ENCODE peak calls at places on chromosome 4, in four cellular contexts. One of them, this sample, is unnamed.
A peak's percentile ranks its signal among the peaks of the same experiment; 100 is the strongest.

GRCh38 chr4:76687730-76688441 is 210.1 kb downstream of the SOWAHB start:
- DNase-seq in H9: no peak
- DNase-seq in IMR-90: no peak
- DNase-seq in H1: no peak
- DNase-seq in this sample: peak; percentile 82

GRCh38 chr4:154854362-154854761 is 73.3 kb downstream of the RBM46 start:
- DNase-seq in H9: no peak
- DNase-seq in IMR-90: peak; percentile 4
- DNase-seq in H1: no peak
- DNase-seq in this sample: peak; percentile 54

GRCh38 chr4:24845132-24845531 is 49.8 kb downstream of the SOD3 start:
- DNase-seq in H9: no peak
- DNase-seq in IMR-90: no peak
- DNase-seq in H1: no peak
- DNase-seq in this sample: no peak

GRCh38 chr4:128974203-128974602 is 119.1 kb downstream of the SCLT1 start:
- DNase-seq in H9: no peak
- DNase-seq in IMR-90: peak; percentile 25
- DNase-seq in H1: no peak
- DNase-seq in this sample: no peak

GRCh38 chr4:77028241-77028640 is 47.5 kb downstream of the CCNI start:
- DNase-seq in H9: no peak
- DNase-seq in IMR-90: no peak
- DNase-seq in H1: no peak
- DNase-seq in this sample: no peak

GRCh38 chr4:31069151-31069550 is 349.0 kb downstream of the PCDH7 start:
- DNase-seq in H9: no peak
- DNase-seq in IMR-90: no peak
- DNase-seq in H1: no peak
- DNase-seq in this sample: no peak

GRCh38 chr4:122003335-122003734 is 51.5 kb upstream of the TRPC3 start:
- DNase-seq in H9: peak; percentile 82
- DNase-seq in IMR-90: no peak
- DNase-seq in H1: peak; percentile 67
- DNase-seq in this sample: peak; percentile 86

GRCh38 chr4:138510053-138510452 is 267.9 kb upstream of the SLC7A11 start:
- DNase-seq in H9: no peak
- DNase-seq in IMR-90: peak; percentile 70
- DNase-seq in H1: no peak
- DNase-seq in this sample: no peak

GRCh38 chr4:152281211-152281610 is 254.7 kb downstream of the FBXW7 start:
- DNase-seq in H9: no peak
- DNase-seq in IMR-90: no peak
- DNase-seq in H1: no peak
- DNase-seq in this sample: no peak

GRCh38 chr4:69576251-69576877 is 63.1 kb downstream of the UGT2A2 start:
- DNase-seq in H9: no peak
- DNase-seq in IMR-90: no peak
- DNase-seq in H1: no peak
- DNase-seq in this sample: no peak

GRCh38 chr4:6449746-6450369 is 22.6 kb downstream of the PPP2R2C start:
- DNase-seq in H9: no peak
- DNase-seq in IMR-90: no peak
- DNase-seq in H1: no peak
- DNase-seq in this sample: no peak

GRCh38 chr4:146049802-146050201 is 111.2 kb upstream of the ZNF827 start:
- DNase-seq in H9: no peak
- DNase-seq in IMR-90: no peak
- DNase-seq in H1: no peak
- DNase-seq in this sample: no peak

GRCh38 chr4:93828830-93829530 is 427 bp downstream of the ATOH1 start:
- DNase-seq in H9: peak; percentile 73
- DNase-seq in IMR-90: no peak
- DNase-seq in H1: peak; percentile 84
- DNase-seq in this sample: peak; percentile 44

GRCh38 chr4:127622923-127623754 is 9.6 kb upstream of the INTU start:
- DNase-seq in H9: peak; percentile 86
- DNase-seq in IMR-90: peak; percentile 33
- DNase-seq in H1: peak; percentile 83
- DNase-seq in this sample: peak; percentile 83

GRCh38 chr4:37982736-37983135 is 22.5 kb downstream of the PTTG2 start:
- DNase-seq in H9: no peak
- DNase-seq in IMR-90: no peak
- DNase-seq in H1: no peak
- DNase-seq in this sample: no peak

GRCh38 chr4:169305651-169306050 is 34.9 kb upstream of the SH3RF1 start:
- DNase-seq in H9: no peak
- DNase-seq in IMR-90: peak; percentile 10
- DNase-seq in H1: no peak
- DNase-seq in this sample: no peak

GRCh38 chr4:10958226-10958856 is 273.8 kb upstream of the CLNK start:
- DNase-seq in H9: no peak
- DNase-seq in IMR-90: no peak
- DNase-seq in H1: no peak
- DNase-seq in this sample: peak; percentile 78

GRCh38 chr4:1550122-1551070 is 133.7 kb downstream of the FAM53A start:
- DNase-seq in H9: no peak
- DNase-seq in IMR-90: no peak
- DNase-seq in H1: no peak
- DNase-seq in this sample: no peak

GRCh38 chr4:29861307-29861706 is 858.9 kb upstream of the PCDH7 start:
- DNase-seq in H9: no peak
- DNase-seq in IMR-90: no peak
- DNase-seq in H1: no peak
- DNase-seq in this sample: peak; percentile 36

GRCh38 chr4:95363966-95364365 is 184.8 kb downstream of the UNC5C start:
- DNase-seq in H9: no peak
- DNase-seq in IMR-90: no peak
- DNase-seq in H1: no peak
- DNase-seq in this sample: no peak

GRCh38 chr4:213971-214370 is 89.7 kb downstream of the ZNF718 start:
- DNase-seq in H9: no peak
- DNase-seq in IMR-90: no peak
- DNase-seq in H1: no peak
- DNase-seq in this sample: peak; percentile 13

GRCh38 chr4:120130786-120131185 is 64.1 kb upstream of the MAD2L1 start:
- DNase-seq in H9: no peak
- DNase-seq in IMR-90: no peak
- DNase-seq in H1: no peak
- DNase-seq in this sample: no peak

GRCh38 chr4:48910511-48910910 is 3.9 kb upstream of the OCIAD2 start:
- DNase-seq in H9: no peak
- DNase-seq in IMR-90: no peak
- DNase-seq in H1: no peak
- DNase-seq in this sample: no peak

GRCh38 chr4:40838742-40839141 is 89.0 kb downstream of the NSUN7 start:
- DNase-seq in H9: no peak
- DNase-seq in IMR-90: peak; percentile 6
- DNase-seq in H1: no peak
- DNase-seq in this sample: peak; percentile 50

GRCh38 chr4:33709247-33709646 is 2535.1 kb downstream of the ARAP2 start:
- DNase-seq in H9: no peak
- DNase-seq in IMR-90: peak; percentile 16
- DNase-seq in H1: no peak
- DNase-seq in this sample: no peak

GRCh38 chr4:120897981-120898719 is 24.4 kb downstream of the PRDM5 start:
- DNase-seq in H9: no peak
- DNase-seq in IMR-90: no peak
- DNase-seq in H1: no peak
- DNase-seq in this sample: no peak

GRCh38 chr4:143207555-143207954 is 22.8 kb downstream of the USP38 start:
- DNase-seq in H9: no peak
- DNase-seq in IMR-90: peak; percentile 50
- DNase-seq in H1: no peak
- DNase-seq in this sample: peak; percentile 17

GRCh38 chr4:93261207-93261606 is 567.3 kb upstream of the ATOH1 start:
- DNase-seq in H9: no peak
- DNase-seq in IMR-90: no peak
- DNase-seq in H1: no peak
- DNase-seq in this sample: no peak

GRCh38 chr4:85543832-85544231 is 68.9 kb downstream of the ARHGAP24 start:
- DNase-seq in H9: no peak
- DNase-seq in IMR-90: peak; percentile 1
- DNase-seq in H1: no peak
- DNase-seq in this sample: peak; percentile 84

GRCh38 chr4:51894246-51894645 is 51.3 kb downstream of the DCUN1D4 start:
- DNase-seq in H9: no peak
- DNase-seq in IMR-90: peak; percentile 35
- DNase-seq in H1: no peak
- DNase-seq in this sample: no peak

GRCh38 chr4:40283968-40284367 is 51.2 kb upstream of the CHRNA9 start:
- DNase-seq in H9: no peak
- DNase-seq in IMR-90: no peak
- DNase-seq in H1: no peak
- DNase-seq in this sample: peak; percentile 66

GRCh38 chr4:187499961-187500360 is 495.6 kb upstream of the ZFP42 start:
- DNase-seq in H9: no peak
- DNase-seq in IMR-90: no peak
- DNase-seq in H1: no peak
- DNase-seq in this sample: no peak

GRCh38 chr4:187501731-187502130 is 493.8 kb upstream of the ZFP42 start:
- DNase-seq in H9: no peak
- DNase-seq in IMR-90: no peak
- DNase-seq in H1: no peak
- DNase-seq in this sample: no peak

GRCh38 chr4:187504974-187505797 is 490.4 kb upstream of the ZFP42 start:
- DNase-seq in H9: peak; percentile 56
- DNase-seq in IMR-90: no peak
- DNase-seq in H1: peak; percentile 45
- DNase-seq in this sample: no peak
- H3K56ac ChIP-seq in H9: no peak overlapping the region
- H3K56ac ChIP-seq in IMR-90: no peak overlapping the region
- H3K56ac ChIP-seq in H1: no peak overlapping the region
- H3K56ac ChIP-seq in this sample: no peak overlapping the region

DNA sequence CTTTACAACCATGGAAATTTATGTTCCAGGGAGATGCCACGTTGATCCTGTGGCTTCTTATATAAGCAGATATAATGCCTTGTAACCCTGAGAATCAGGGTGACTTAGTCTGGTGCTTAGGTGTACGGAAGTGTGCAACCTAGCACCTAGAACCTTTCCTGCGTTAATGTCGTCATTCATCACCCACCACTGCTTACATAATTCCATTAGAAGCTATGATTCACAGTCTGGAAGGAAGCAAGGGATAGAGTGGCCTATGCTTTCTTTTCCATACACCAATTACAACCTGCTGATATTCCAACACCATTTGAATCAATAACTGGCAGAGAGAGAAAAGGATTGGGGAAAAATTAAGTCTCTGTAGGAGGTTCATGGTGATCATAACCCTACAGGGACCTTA is 17.3 kb upstream of the CXCL8 start:
- DNase-seq in H9: no peak
- DNase-seq in IMR-90: no peak
- DNase-seq in H1: no peak
- DNase-seq in this sample: no peak
- H3K4me1 ChIP-seq in H9: no peaks in the 10 kb centered on the region
- H3K4me1 ChIP-seq in IMR-90: peaks cover 6% of the 10 kb centered on the region
- H3K4me1 ChIP-seq in H1: peaks cover 2% of the 10 kb centered on the region
- H3K4me1 ChIP-seq in this sample: no peaks in the 10 kb centered on the region

GRCh38 chr4:186092296-186092695 is 12.2 kb upstream of the FAM149A start:
- DNase-seq in H9: no peak
- DNase-seq in IMR-90: no peak
- DNase-seq in H1: no peak
- DNase-seq in this sample: no peak

GRCh38 chr4:186097386-186097785 is 7.1 kb upstream of the FAM149A start:
- DNase-seq in H9: no peak
- DNase-seq in IMR-90: no peak
- DNase-seq in H1: no peak
- DNase-seq in this sample: no peak

GRCh38 chr4:186096681-186097080 is 7.8 kb upstream of the FAM149A start:
- DNase-seq in H9: no peak
- DNase-seq in IMR-90: no peak
- DNase-seq in H1: no peak
- DNase-seq in this sample: no peak

DNA sequence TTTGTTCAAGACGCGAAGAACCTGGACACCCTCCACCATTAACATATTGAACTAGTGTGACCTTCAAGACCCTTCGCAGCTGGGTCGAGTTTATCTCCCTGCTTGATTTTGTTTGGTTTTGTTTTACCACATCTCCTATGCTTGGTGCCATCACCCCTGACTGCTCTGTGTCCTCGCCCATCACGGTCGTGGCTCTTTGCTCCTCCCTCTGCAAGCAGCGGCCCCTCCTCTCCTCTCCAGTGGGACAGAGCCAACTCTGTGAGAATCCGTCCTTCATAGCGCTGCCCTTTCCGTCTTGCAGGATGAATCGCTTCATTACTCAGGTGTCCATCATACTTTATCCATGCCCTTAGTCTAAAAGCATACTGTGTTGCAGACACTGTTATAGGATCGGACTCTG is 9.1 kb upstream of the FAM149A start:
- DNase-seq in H9: no peak
- DNase-seq in IMR-90: no peak
- DNase-seq in H1: no peak
- DNase-seq in this sample: no peak
- H3K56ac ChIP-seq in H9: no peak overlapping the region
- H3K56ac ChIP-seq in IMR-90: no peak overlapping the region
- H3K56ac ChIP-seq in H1: no peak overlapping the region
- H3K56ac ChIP-seq in this sample: no peak overlapping the region

GRCh38 chr4:109441858-109442480 is 8.4 kb downstream of the SEC24B start:
- DNase-seq in H9: no peak
- DNase-seq in IMR-90: peak; percentile 19
- DNase-seq in H1: no peak
- DNase-seq in this sample: no peak
- H3K4me1 ChIP-seq in H9: no peaks in the 10 kb centered on the region
- H3K4me1 ChIP-seq in IMR-90: peaks cover 7% of the 10 kb centered on the region
- H3K4me1 ChIP-seq in H1: no peaks in the 10 kb centered on the region
- H3K4me1 ChIP-seq in this sample: peaks cover under 1% of the 10 kb centered on the region

DNA sequence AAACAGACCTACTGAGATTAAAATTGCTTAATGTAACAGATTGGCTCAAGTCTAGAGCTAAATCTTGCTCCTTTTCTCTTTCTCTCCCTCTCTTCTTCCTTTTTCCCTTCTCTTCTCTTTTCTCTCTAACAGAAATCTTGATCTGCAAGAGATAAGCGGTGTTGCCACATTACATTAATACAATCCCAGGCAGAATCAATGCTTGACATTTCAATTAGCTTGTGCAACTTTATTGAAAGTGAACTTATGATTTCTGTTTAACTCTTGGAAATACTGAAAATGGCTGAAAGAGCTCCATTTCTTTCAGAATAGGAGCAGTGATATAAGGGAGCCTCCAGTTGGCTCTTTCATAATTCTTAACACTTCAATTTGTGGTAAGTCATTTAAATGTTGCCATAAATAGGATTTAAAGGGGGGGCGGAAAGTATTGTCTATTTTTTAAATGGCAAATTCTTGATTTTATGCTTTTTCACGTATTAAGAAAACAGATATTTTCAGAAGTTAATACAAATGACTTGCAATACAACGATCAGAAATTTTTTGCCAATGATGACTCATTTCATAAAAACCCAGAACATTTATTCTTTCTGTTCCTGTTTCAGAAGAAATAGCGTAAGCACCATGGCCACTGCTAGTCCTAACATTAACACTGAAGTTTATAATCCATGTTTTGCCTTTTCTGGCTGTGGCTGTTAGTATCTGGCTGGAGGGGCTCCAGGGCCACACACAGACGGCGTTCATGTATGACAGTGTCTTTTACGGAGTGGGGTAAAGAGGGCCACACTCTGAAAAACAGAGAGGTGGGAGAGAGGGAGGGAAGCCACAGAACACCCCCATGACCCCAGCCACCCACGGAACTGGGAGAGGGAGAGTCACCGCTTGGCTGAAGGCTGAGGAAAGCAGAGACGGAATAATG is 115.7 kb upstream of the FAT1 start:
- DNase-seq in H9: no peak
- DNase-seq in IMR-90: peak; percentile 92
- DNase-seq in H1: no peak
- DNase-seq in this sample: no peak
- H3K56ac ChIP-seq in H9: no peak overlapping the region
- H3K56ac ChIP-seq in IMR-90: peak overlapping the region; percentile 93
- H3K56ac ChIP-seq in H1: no peak overlapping the region
- H3K56ac ChIP-seq in this sample: no peak overlapping the region

This sample was measured in mesendoderm.